ENCODE peak calls at places on chromosomes 2 and 18, in six cellular contexts. F, Z, E, C, N and R are unnamed samples.

GRCh38 chr2:232563580-232563979 is 13.1 kb downstream of the EIF4E2 start:
- ATAC-seq in F (no peak), E (peak; percentile 51), C (no peak), Z (no peak), N (no peak), R (no peak)

GRCh38 chr2:165810418-165810817 is 16.4 kb upstream of the GALNT3 start:
- ATAC-seq in Z (no peak), E (no peak), C (no peak), N (no peak), F (no peak), R (no peak)

GRCh38 chr2:8479298-8479697 is 202.6 kb upstream of the ID2 start:
- ATAC-seq in F (no peak), C (no peak), Z (no peak), N (no peak), E (no peak), R (no peak)

GRCh38 chr18:23933407-23933806 is 81.1 kb upstream of the TTC39C start:
- ATAC-seq in N (no peak), C (no peak), Z (no peak), F (no peak), E (no peak), R (no peak)

GRCh38 chr2:226674123-226674522 is 125.5 kb downstream of the IRS1 start:
- ATAC-seq in C (no peak), E (no peak), N (no peak), Z (no peak), F (no peak), R (no peak)

GRCh38 chr2:241088376-241088775 is 13.7 kb downstream of the MTERF4 start:
- ATAC-seq in C (no peak), F (no peak), N (no peak), E (no peak), Z (peak; percentile 23), R (peak; percentile 80)

GRCh38 chr2:232236200-232236599 is 142.4 kb upstream of the ALPP start:
- ATAC-seq in C (no peak), E (peak; percentile 79), N (no peak), Z (no peak), F (peak; percentile 77), R (peak; percentile 72)

GRCh38 chr18:70284976-70285610 is 3.8 kb upstream of the SOCS6 start:
- ATAC-seq in C (peak; percentile 36), Z (no peak), F (no peak), N (no peak), E (no peak), R (no peak)

GRCh38 chr2:42234056-42234455 is 64.9 kb downstream of the EML4 start:
- ATAC-seq in N (no peak), F (no peak), C (no peak), Z (no peak), E (no peak), R (no peak)

GRCh38 chr2:45460825-45461224 is 150.2 kb downstream of the SRBD1 start:
- ATAC-seq in E (no peak), F (no peak), Z (no peak), N (no peak), C (no peak), R (no peak)

GRCh38 chr2:80887923-80888322 is 583.4 kb upstream of the LRRTM1 start:
- ATAC-seq in C (no peak), Z (no peak), F (no peak), E (no peak), N (no peak), R (no peak)

GRCh38 chr2:216615298-216616082 is 17.7 kb upstream of the IGFBP2 start:
- ATAC-seq in F (no peak), E (no peak), C (no peak), Z (no peak), N (no peak), R (no peak)

GRCh38 chr2:26483957-26484565 is 6.1 kb upstream of the OTOF start:
- ATAC-seq in E (no peak), Z (no peak), N (no peak), C (no peak), F (no peak), R (no peak)

GRCh38 chr2:173948827-173949226 is 16.3 kb downstream of the SP3 start:
- ATAC-seq in F (no peak), E (no peak), Z (no peak), C (no peak), N (no peak), R (no peak)

GRCh38 chr2:98746426-98746825 is 15.5 kb upstream of the MGAT4A start:
- ATAC-seq in Z (no peak), N (no peak), F (no peak), E (peak; percentile 63), C (no peak), R (no peak)

GRCh38 chr2:125643585-125643984 is 1012.4 kb upstream of the GYPC start:
- ATAC-seq in E (no peak), Z (no peak), C (no peak), F (no peak), N (no peak), R (no peak)

GRCh38 chr2:168717790-168718502 is 84.5 kb upstream of the NOSTRIN start:
- ATAC-seq in E (peak; percentile 93), N (no peak), F (peak; percentile 24), Z (no peak), C (no peak), R (no peak)

GRCh38 chr18:22517356-22517755 is 99.6 kb upstream of the CTAGE1 start:
- ATAC-seq in F (no peak), E (no peak), Z (no peak), C (no peak), N (no peak), R (no peak)

GRCh38 chr2:210635257-210635656 is 78.9 kb downstream of the CPS1 start:
- ATAC-seq in N (no peak), E (no peak), F (no peak), Z (no peak), C (no peak), R (no peak)

GRCh38 chr18:635171-635570 is 22.3 kb upstream of the TYMS start:
- ATAC-seq in Z (no peak), E (no peak), F (no peak), C (no peak), N (no peak), R (no peak)

GRCh38 chr18:32920796-32921787 is 148.3 kb upstream of the KLHL14 start:
- ATAC-seq in F (peak; percentile 98), N (no peak), Z (no peak), E (no peak), C (no peak), R (no peak)

GRCh38 chr2:158923180-158923594 is 45.3 kb upstream of the TANC1 start:
- ATAC-seq in N (no peak), Z (no peak), C (no peak), E (no peak), F (peak; percentile 34), R (no peak)

GRCh38 chr18:35469696-35470095 is 28.1 kb downstream of the INO80C start:
- ATAC-seq in C (no peak), E (no peak), Z (no peak), F (no peak), N (no peak), R (no peak)

GRCh38 chr2:183079335-183079775 is 808 bp downstream of the DUSP19 start:
- ATAC-seq in F (no peak), N (no peak), E (no peak), C (no peak), Z (peak; percentile 9), R (peak; percentile 5)

GRCh38 chr2:184481862-184482261 is 116.5 kb upstream of the ZNF804A start:
- ATAC-seq in F (no peak), Z (no peak), E (no peak), C (no peak), N (no peak), R (no peak)

GRCh38 chr2:110865188-110865587 is 132.8 kb downstream of the ACOXL start:
- ATAC-seq in C (no peak), N (peak; percentile 86), E (peak; percentile 79), Z (peak; percentile 14), F (no peak), R (peak; percentile 78)

GRCh38 chr18:72544092-72544886 is at the start of gene CBLN2:
- ATAC-seq in C (peak; percentile 28), F (peak; percentile 93), Z (no peak), E (peak; percentile 92), N (no peak), R (peak; percentile 79)

GRCh38 chr2:183126635-183127034 is 2.4 kb downstream of the NUP35 start:
- ATAC-seq in N (no peak), C (no peak), E (no peak), F (no peak), Z (no peak), R (no peak)

GRCh38 chr18:36519358-36519757 is 221.8 kb downstream of the FHOD3 start:
- ATAC-seq in C (no peak), F (no peak), Z (no peak), E (no peak), N (no peak), R (peak; percentile 10)

GRCh38 chr2:38190542-38191218 is 114.7 kb upstream of the CYP1B1 start:
- ATAC-seq in N (no peak), E (no peak), C (no peak), Z (no peak), F (no peak), R (no peak)

GRCh38 chr2:178242552-178242883 is 48.2 kb downstream of the OSBPL6 start:
- ATAC-seq in N (no peak), E (no peak), Z (no peak), C (no peak), F (no peak), R (no peak)

GRCh38 chr18:41666251-41666650 is 288.8 kb upstream of the PIK3C3 start:
- ATAC-seq in E (no peak), N (no peak), Z (no peak), C (no peak), F (peak; percentile 74), R (no peak)

GRCh38 chr2:186734957-186735734 is 41.3 kb downstream of the FAM171B start:
- ATAC-seq in Z (no peak), E (no peak), N (no peak), C (no peak), F (no peak), R (no peak)

GRCh38 chr18:56900195-56901094 is 246.4 kb upstream of the BOD1L2 start:
- ATAC-seq in N (no peak), C (no peak), Z (no peak), E (no peak), F (no peak), R (no peak)

GRCh38 chr2:164302786-164303185 is 318.5 kb downstream of the GRB14 start:
- ATAC-seq in F (no peak), N (no peak), C (no peak), E (no peak), Z (no peak), R (no peak)